ENCODE peak calls at places on chromosomes 13 and 19, in four cellular contexts. D, I, L and U are unnamed samples.

GRCh38 chr19:36115453-36116343 is at the start of gene TBCB:
- DNase-seq in D (peak; percentile 90), I (peak; percentile 25), L (peak; percentile 94), U (peak; percentile 78)

GRCh38 chr19:18311495-18311894 is 11.4 kb downstream of the LSM4 start:
- DNase-seq in D (no peak), I (no peak), L (no peak), U (no peak)

GRCh38 chr13:106083620-106084350 is 451.7 kb downstream of the EFNB2 start:
- DNase-seq in D (peak; percentile 18), I (peak; percentile 6), L (no peak), U (peak; percentile 54)

GRCh38 chr19:19226204-19226603 is 14.4 kb downstream of the NCAN start:
- DNase-seq in D (no peak), I (no peak), L (no peak), U (no peak)

GRCh38 chr19:47471733-47472457 is at the start of gene SLC8A2:
- DNase-seq in D (peak; percentile 99), I (peak; percentile 52), L (peak; percentile 99), U (peak; percentile 91)

GRCh38 chr13:86689901-86690300 is 890.7 kb upstream of the SLITRK6 start:
- DNase-seq in D (no peak), I (no peak), L (no peak), U (no peak)

GRCh38 chr19:42285546-42285945 is 16.4 kb upstream of the PRR19 start:
- DNase-seq in D (no peak), I (no peak), L (peak; percentile 15), U (no peak)

GRCh38 chr13:46951516-46951915 is 54.7 kb upstream of the HTR2A start:
- DNase-seq in D (no peak), I (no peak), L (no peak), U (no peak)

GRCh38 chr13:86920960-86921359 is 750.2 kb upstream of the SLITRK5 start:
- DNase-seq in D (no peak), I (no peak), L (no peak), U (no peak)

GRCh38 chr19:37905936-37906867 is at the start of gene WDR87:
- DNase-seq in D (peak; percentile 95), I (peak; percentile 51), L (peak; percentile 73), U (peak; percentile 89)

GRCh38 chr13:83987394-83987793 is 105.1 kb upstream of the SLITRK1 start:
- DNase-seq in D (no peak), I (no peak), L (no peak), U (no peak)

GRCh38 chr19:44847144-44848035 is 1.3 kb downstream of the NECTIN2 start:
- DNase-seq in D (peak; percentile 51), I (peak; percentile 42), L (peak; percentile 58), U (peak; percentile 74)

GRCh38 chr19:31612873-31613272 is 263.6 kb upstream of the TSHZ3 start:
- DNase-seq in D (no peak), I (no peak), L (no peak), U (no peak)

GRCh38 chr19:1933245-1933644 is 7.7 kb upstream of the CSNK1G2 start:
- DNase-seq in D (no peak), I (no peak), L (no peak), U (no peak)

GRCh38 chr13:44302948-44303575 is 70.6 kb upstream of the SERP2 start:
- DNase-seq in D (no peak), I (no peak), L (no peak), U (no peak)

GRCh38 chr13:20703785-20704458 is 423 bp downstream of the IL17D start:
- DNase-seq in D (peak; percentile 95), I (peak; percentile 58), L (peak; percentile 90), U (peak; percentile 74)

GRCh38 chr13:20702945-20703784 is at the start of gene IL17D:
- DNase-seq in D (peak; percentile 76), I (no peak), L (peak; percentile 53), U (peak; percentile 45)

GRCh38 chr13:20704459-20705069 is 1.1 kb downstream of the IL17D start:
- DNase-seq in D (no peak), I (no peak), L (no peak), U (no peak)

GRCh38 chr13:20700288-20700687 is 3.2 kb upstream of the IL17D start:
- DNase-seq in D (no peak), I (no peak), L (no peak), U (no peak)

GRCh38 chr13:20702530-20702929 is 969 bp upstream of the IL17D start:
- DNase-seq in D (no peak), I (no peak), L (no peak), U (no peak)
- TF ChIP-seq FOXJ3 in D (no peak), I (no peak), L (no peak), U (no peak)

DNA sequence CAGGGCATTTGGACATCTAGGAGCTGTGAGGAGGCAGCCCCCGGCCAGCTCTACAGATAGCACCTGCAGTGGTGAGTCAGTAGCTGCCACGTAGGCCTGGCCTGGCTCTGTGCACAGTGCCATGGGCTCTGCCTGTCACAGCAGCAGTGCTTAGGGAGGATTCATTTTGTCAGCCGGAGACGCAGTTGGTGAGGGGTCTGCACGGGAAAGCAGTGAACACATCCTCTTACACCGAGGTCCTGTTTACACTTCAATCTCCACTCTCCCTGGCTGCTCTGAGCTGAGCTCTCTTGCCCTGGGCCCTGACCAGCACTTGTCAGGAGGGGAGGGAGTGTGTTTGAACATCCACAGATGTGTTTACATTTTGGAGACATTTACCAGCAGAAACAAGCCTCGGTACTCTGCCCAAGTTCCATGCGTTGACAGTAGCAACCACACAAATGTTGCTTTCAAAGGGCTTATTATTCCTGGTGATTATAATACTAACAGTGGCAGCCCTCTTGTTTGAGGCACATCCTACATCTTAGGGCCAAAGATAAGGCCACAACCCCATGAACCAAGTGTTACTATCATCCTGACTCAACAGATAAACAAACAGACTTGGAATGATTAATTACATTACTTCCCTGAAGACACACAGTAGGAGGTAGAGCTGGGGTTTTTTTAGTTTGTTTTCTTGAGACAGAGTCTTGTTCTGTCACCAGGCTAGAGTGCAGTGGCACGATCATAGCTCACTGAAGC is 148.9 kb downstream of the USP12 start:
- DNase-seq in D (no peak), I (peak; percentile 90), L (no peak), U (no peak)
- TF ChIP-seq FOXJ3 in D (no peak), I (no peak), L (no peak), U (no peak)

GRCh38 chr13:94708031-94708571 is 4.2 kb downstream of the SOX21 start:
- DNase-seq in D (peak; percentile 48), I (no peak), L (no peak), U (peak; percentile 59)
- TF ChIP-seq FOXJ3 in D (no peak), I (no peak), L (no peak), U (no peak)

DNA sequence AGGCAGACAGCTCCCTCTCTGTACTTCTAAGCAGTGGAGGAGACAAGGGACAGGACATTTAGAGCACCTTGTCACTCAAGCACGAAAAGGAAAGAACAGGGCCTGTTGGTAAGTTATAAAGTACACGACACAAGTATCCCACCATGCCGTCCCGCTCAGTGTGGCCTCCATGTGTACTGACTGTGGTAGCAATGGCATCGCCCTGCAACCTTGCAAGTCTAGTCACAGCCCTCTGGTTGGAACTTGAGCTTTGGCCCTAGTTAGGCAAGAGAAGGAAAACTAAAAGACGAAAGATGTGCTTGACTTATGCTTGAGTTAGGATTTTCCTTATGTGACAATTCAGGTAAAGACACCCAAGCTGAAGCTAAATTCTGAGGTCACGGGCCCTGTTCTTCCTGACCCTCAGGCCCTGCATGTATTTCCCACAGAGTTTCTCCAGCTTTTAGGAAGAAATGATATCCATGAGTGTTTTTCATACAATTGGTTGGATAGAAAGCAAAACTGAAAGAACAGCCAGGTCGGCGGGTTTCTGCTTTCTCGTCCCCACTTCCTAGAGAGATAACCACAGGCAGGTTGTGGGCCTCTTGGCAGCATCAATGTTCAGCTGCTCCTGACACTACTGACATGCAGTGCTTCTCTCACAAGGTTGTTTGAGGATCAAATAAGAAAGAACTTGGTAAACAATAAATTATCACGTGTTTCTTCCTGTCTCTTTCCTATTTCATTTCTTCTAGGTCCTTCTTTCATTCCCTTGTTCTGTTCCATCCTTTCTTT is 216.3 kb downstream of the IRS2 start:
- DNase-seq in D (no peak), I (no peak), L (no peak), U (no peak)
- TF ChIP-seq FOXJ3 in D (no peak), I (no peak), L (no peak), U (no peak)

DNA sequence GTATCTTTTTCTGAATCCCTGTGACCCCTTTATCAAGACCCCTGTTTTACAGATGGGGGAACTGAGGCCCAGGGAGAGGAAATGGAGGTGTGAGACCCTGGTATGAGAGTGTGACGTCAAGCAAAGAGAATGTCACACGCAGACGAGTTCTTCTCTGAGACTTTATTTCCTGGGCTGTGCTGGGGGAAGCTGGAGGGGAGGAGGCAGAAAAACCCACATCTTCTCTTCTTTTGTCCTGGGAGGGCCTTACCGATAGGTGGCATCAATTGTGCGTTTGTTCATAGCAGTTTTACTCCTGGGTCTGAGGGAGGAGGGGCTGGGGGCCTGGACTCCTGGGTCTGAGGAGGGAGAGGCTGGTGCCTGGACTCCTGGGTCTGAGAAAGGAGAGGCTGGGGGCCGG is 4.9 kb upstream of the KLK15 start:
- DNase-seq in D (no peak), I (no peak), L (no peak), U (no peak)
- TF ChIP-seq FOXJ3 in D (no peak), I (no peak), L (no peak), U (no peak)

DNA sequence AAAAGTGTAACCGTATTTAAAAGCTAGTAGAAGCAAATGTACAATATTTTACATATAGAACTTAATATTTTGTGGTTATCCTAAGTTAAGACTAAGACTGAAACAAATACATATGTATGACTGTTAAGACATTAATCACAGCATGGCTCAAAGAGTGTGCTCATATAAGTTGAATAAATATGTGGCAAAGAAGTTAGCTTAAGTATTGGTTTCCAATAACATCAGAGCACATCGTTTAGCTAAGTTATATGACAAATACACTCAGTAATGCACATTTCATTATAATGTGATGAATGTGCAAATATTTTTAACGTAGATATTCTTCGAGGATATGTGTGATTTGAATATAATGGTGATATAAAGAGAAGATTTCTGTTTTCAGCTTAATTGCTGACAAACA is 253.8 kb downstream of the SLITRK5 start:
- DNase-seq in D (no peak), I (no peak), L (no peak), U (no peak)
- TF ChIP-seq FOXJ3 in D (no peak), I (no peak), L (no peak), U (no peak)

GRCh38 chr13:95509521-95510315 is 42.8 kb upstream of the CLDN10 start:
- DNase-seq in D (no peak), I (no peak), L (no peak), U (no peak)
- TF ChIP-seq FOXJ3 in D (no peak), I (no peak), L (no peak), U (no peak)